ENCODE peak calls at places on chromosomes 5 and 9, in six cellular contexts. E is A549, M is heart right ventricle, A is astrocyte of the cerebellum, V is HFFc6, N is neural crest cell. H is an unnamed sample.

GRCh38 chr5:53884411-53884810 is 324.0 kb downstream of the NDUFS4 start:
- DNase-seq in E (no peak), M (no peak), A (no peak), V (no peak), N (no peak), H (peak)

GRCh38 chr9:117290306-117290705 is 124.6 kb downstream of the ASTN2 start:
- DNase-seq in E (no peak), M (no peak), A (no peak), V (no peak), N (no peak), H (no peak)

GRCh38 chr9:107704791-107705190 is 215.2 kb upstream of the KLF4 start:
- DNase-seq in E (no peak), M (no peak), A (no peak), V (no peak), N (no peak), H (no peak)

GRCh38 chr5:38190111-38190510 is 68.2 kb upstream of the EGFLAM start:
- DNase-seq in E (no peak), M (no peak), A (no peak), V (no peak), N (no peak), H (peak)

GRCh38 chr9:38393128-38393809 is 767 bp downstream of the ALDH1B1 start:
- DNase-seq in E (peak), M (no peak), A (no peak), V (no peak), N (no peak), H (no peak)

GRCh38 chr9:137234758-137235423 is 4.2 kb downstream of the SLC34A3 start:
- DNase-seq in E (no peak), M (no peak), A (no peak), V (no peak), N (no peak), H (no peak)

GRCh38 chr9:21060919-21061561 is 16.7 kb downstream of the IFNB1 start:
- DNase-seq in E (no peak), M (no peak), A (peak), V (peak), N (no peak), H (no peak)

GRCh38 chr9:69215774-69216482 is 41.9 kb downstream of the TJP2 start:
- DNase-seq in E (no peak), M (no peak), A (no peak), V (no peak), N (no peak), H (no peak)

GRCh38 chr5:98214240-98215051 is 559.0 kb upstream of the RGMB start:
- DNase-seq in E (no peak), M (no peak), A (peak), V (peak), N (no peak), H (no peak)

GRCh38 chr9:129392093-129392541 is 214.1 kb upstream of the IER5L start:
- DNase-seq in E (no peak), M (no peak), A (no peak), V (no peak), N (no peak), H (no peak)

GRCh38 chr5:119795768-119796167 is 166.4 kb downstream of the FAM170A start:
- DNase-seq in E (no peak), M (no peak), A (no peak), V (no peak), N (no peak), H (no peak)

GRCh38 chr5:176530983-176531901 is 6.0 kb downstream of the RNF44 start:
- DNase-seq in E (no peak), M (no peak), A (no peak), V (peak), N (no peak), H (no peak)

GRCh38 chr5:168341178-168341577 is 49.7 kb downstream of the WWC1 start:
- DNase-seq in E (no peak), M (no peak), A (no peak), V (peak), N (no peak), H (no peak)

GRCh38 chr9:129783516-129784361 is 19.2 kb upstream of the TOR1B start:
- DNase-seq in E (peak), M (peak), A (peak), V (peak), N (peak), H (peak)

GRCh38 chr5:38832810-38833209 is 13.0 kb upstream of the OSMR start:
- DNase-seq in E (no peak), M (no peak), A (no peak), V (no peak), N (no peak), H (no peak)

GRCh38 chr9:124496075-124496893 is 10.9 kb downstream of the NR5A1 start:
- DNase-seq in E (no peak), M (no peak), A (no peak), V (no peak), N (no peak), H (peak)

GRCh38 chr5:59810041-59810440 is 83.5 kb downstream of the PDE4D start:
- DNase-seq in E (peak), M (peak), A (peak), V (peak), N (peak), H (peak)

GRCh38 chr9:136735812-136736480 is 6.8 kb downstream of the LCN10 start:
- DNase-seq in E (no peak), M (peak), A (no peak), V (no peak), N (no peak), H (no peak)

GRCh38 chr9:3526903-3527652 is 1.3 kb upstream of the RFX3 start:
- DNase-seq in E (peak), M (no peak), A (no peak), V (no peak), N (no peak), H (no peak)

GRCh38 chr5:53169933-53170332 is 60.4 kb upstream of the MOCS2 start:
- DNase-seq in E (no peak), M (no peak), A (no peak), V (no peak), N (no peak), H (no peak)

GRCh38 chr5:96720408-96720807 is 58.2 kb downstream of the CAST start:
- DNase-seq in E (no peak), M (no peak), A (no peak), V (no peak), N (no peak), H (no peak)

GRCh38 chr5:150987746-150988145 is 32.6 kb upstream of the GPX3 start:
- DNase-seq in E (no peak), M (no peak), A (no peak), V (no peak), N (no peak), H (no peak)
- TF ChIP-seq CTCF in E (no peak), M (no peak), A (no peak), V (no peak), N (no peak), H (no peak)

GRCh38 chr9:76215066-76215465 is 179.2 kb downstream of the RFK start:
- DNase-seq in E (no peak), M (no peak), A (peak), V (peak), N (no peak), H (no peak)
- TF ChIP-seq CTCF in E (no peak), M (no peak), A (no peak), V (no peak), N (no peak), H (no peak)

GRCh38 chr9:111917201-111917600 is 20.6 kb downstream of the UGCG start:
- DNase-seq in E (no peak), M (no peak), A (no peak), V (no peak), N (no peak), H (no peak)
- TF ChIP-seq CTCF in E (no peak), M (no peak), A (no peak), V (no peak), N (no peak), H (no peak)

GRCh38 chr5:67315082-67315801 is 118.6 kb upstream of the CD180 start:
- DNase-seq in E (no peak), M (no peak), A (peak), V (no peak), N (no peak), H (no peak)
- TF ChIP-seq CTCF in E (no peak), M (no peak), A (no peak), V (no peak), N (no peak), H (no peak)

GRCh38 chr9:128361296-128361980 is 9.7 kb upstream of the URM1 start:
- DNase-seq in E (no peak), M (no peak), A (no peak), V (no peak), N (no peak), H (no peak)

GRCh38 chr9:128369024-128369706 is 2.0 kb upstream of the URM1 start:
- DNase-seq in E (no peak), M (no peak), A (no peak), V (no peak), N (no peak), H (no peak)

GRCh38 chr9:128362774-128363173 is 8.4 kb upstream of the URM1 start:
- DNase-seq in E (no peak), M (no peak), A (no peak), V (no peak), N (no peak), H (no peak)

GRCh38 chr9:128361981-128362646 is 9.1 kb upstream of the URM1 start:
- DNase-seq in E (peak), M (peak), A (peak), V (peak), N (peak), H (peak)

DNA sequence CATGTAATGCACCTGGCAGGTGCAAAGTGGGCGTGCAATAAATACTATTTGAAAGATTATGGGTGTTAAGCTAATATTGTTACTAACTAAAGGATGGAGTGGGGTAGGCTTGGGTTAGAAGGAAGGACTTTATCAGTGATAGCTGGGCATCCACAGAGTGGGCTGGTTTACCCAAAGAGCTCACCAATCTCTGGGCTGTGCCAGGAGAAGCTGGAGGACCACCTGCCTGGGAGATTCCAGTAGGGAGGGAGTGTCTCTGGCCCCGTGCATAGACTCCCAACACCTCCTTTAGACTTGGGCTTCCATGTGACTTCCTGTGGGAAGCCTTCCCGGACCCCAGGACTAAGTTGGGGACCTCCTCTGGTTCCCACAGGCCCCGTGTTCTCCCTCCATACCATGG is 5.6 kb upstream of the URM1 start:
- DNase-seq in E (no peak), M (no peak), A (no peak), V (no peak), N (no peak), H (no peak)
- TF ChIP-seq CTCF in E (no peak), M (no peak), A (no peak), V (no peak), N (no peak), H (no peak)

DNA sequence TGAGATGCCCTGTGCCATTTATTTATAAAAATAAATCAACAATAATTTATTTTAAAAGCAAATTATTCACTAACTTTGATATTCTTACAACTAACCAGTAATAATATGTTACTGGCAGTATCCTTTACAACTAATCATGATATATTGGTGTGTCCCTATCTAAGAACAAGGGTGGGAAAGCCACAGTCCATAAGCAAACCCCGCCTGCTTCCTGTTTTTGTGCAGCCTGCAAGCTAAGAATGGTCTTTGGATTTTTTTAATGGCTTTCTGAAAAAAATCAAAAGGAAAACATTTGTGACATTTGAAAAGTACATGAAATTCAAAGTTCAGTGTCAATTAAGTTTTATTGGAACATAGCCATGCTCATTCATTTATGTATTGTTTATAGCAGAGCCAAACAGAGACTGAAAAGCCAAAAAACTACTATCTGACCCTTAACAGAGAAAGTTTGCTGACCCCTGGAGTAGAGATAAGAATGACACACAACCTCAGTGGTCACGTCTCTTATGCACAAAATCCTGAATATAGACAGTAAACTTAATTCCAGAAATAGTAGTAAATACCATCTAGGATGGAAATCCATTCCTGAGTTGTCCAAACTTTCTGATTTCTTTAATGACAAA is 12.8 kb upstream of the TMEM245 start:
- DNase-seq in E (no peak), M (no peak), A (no peak), V (no peak), N (no peak), H (no peak)
- TF ChIP-seq CTCF in E (no peak), M (no peak), A (no peak), V (no peak), N (no peak), H (no peak)

GRCh38 chr5:116468583-116468982 is 106.0 kb downstream of the SEMA6A start:
- DNase-seq in E (no peak), M (no peak), A (no peak), V (no peak), N (no peak), H (no peak)

GRCh38 chr5:116475232-116475828 is 99.3 kb downstream of the SEMA6A start:
- DNase-seq in E (no peak), M (no peak), A (no peak), V (no peak), N (no peak), H (no peak)

GRCh38 chr5:116476903-116477537 is 97.6 kb downstream of the SEMA6A start:
- DNase-seq in E (no peak), M (no peak), A (no peak), V (no peak), N (no peak), H (no peak)

GRCh38 chr5:116473706-116474105 is 100.9 kb downstream of the SEMA6A start:
- DNase-seq in E (no peak), M (no peak), A (no peak), V (no peak), N (no peak), H (peak)

DNA sequence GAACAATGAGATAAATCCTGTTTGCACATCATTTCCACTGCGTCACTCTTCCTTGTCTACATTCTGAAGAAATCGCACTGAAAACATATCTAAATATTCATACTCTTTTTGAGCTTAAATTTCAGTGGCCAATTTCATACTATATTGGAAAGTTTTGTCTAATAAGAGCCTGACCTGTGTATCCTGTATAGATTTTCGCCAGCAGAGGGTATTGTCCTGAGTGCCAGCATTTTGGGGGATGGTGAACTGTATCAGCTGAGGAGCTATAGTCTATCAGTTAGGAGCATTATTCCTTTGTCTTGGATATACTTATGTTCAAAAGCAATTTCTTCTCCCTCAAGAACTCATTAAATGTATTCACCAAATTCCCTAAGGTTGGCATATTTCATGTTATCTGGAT is 102.3 kb downstream of the SEMA6A start:
- DNase-seq in E (no peak), M (no peak), A (no peak), V (no peak), N (no peak), H (no peak)
- TF ChIP-seq CTCF in E (no peak), M (no peak), A (no peak), V (peak), N (peak), H (no peak)

GRCh38 chr5:149664666-149665415 is 65.3 kb upstream of the PPARGC1B start:
- DNase-seq in E (no peak), M (no peak), A (no peak), V (no peak), N (no peak), H (no peak)

GRCh38 chr5:149665416-149666163 is 64.5 kb upstream of the PPARGC1B start:
- DNase-seq in E (no peak), M (no peak), A (no peak), V (no peak), N (no peak), H (no peak)

GRCh38 chr5:149666212-149666852 is 63.8 kb upstream of the PPARGC1B start:
- DNase-seq in E (no peak), M (no peak), A (no peak), V (no peak), N (no peak), H (no peak)

GRCh38 chr5:149667084-149667826 is 62.9 kb upstream of the PPARGC1B start:
- DNase-seq in E (peak), M (no peak), A (no peak), V (peak), N (peak), H (peak)

DNA sequence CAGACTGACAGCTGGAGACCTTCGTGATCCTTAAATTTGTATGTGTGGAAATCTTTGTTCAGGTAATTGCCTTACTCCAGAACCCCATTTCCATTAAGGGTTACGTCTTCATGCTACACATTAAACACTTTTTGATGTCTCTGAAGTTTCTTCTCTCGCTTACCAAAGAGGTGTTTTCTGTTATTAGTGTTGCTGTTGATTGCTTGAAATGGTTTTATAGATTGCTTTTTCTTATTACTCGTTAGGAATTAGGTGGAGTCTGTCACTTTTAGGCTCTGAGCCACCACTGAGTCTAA is 62.3 kb upstream of the PPARGC1B start:
- DNase-seq in E (no peak), M (no peak), A (no peak), V (no peak), N (no peak), H (no peak)
- TF ChIP-seq CTCF in E (no peak), M (no peak), A (no peak), V (peak), N (peak), H (peak)

H was measured in nephron progenitor cell.